ENCODE peak calls at places on chromosomes 11 and 22, in five cellular contexts. S is neural progenitor cell, O is HCT116, W is MM.1S, Y is SK-N-SH. I is an unnamed sample.

GRCh38 chr11:2096001-2096918 is 42.9 kb downstream of the IGF2 start:
- DNase-seq in S (no peak), O (no peak), W (no peak), Y (no peak), I (peak; percentile 56)

GRCh38 chr22:50035976-50036375 is 22.1 kb downstream of the TTLL8 start:
- DNase-seq in S (no peak), O (no peak), W (no peak), Y (peak; percentile 13), I (no peak)

GRCh38 chr11:112050721-112051120 is 23.1 kb downstream of the PIH1D2 start:
- DNase-seq in S (no peak), O (no peak), W (peak; percentile 14), Y (no peak), I (no peak)

GRCh38 chr11:34667810-34668582 is 47.1 kb downstream of the EHF start:
- DNase-seq in S (no peak), O (no peak), W (no peak), Y (no peak), I (no peak)

GRCh38 chr11:120517390-120518315 is 6.1 kb downstream of the GRIK4 start:
- DNase-seq in S (no peak), O (no peak), W (no peak), Y (no peak), I (no peak)

GRCh38 chr11:1749020-1749758 is 1.2 kb downstream of the IFITM10 start:
- DNase-seq in S (peak; percentile 65), O (no peak), W (no peak), Y (peak; percentile 85), I (peak; percentile 79)

GRCh38 chr11:9530901-9531625 is 42.4 kb upstream of the WEE1 start:
- DNase-seq in S (no peak), O (no peak), W (no peak), Y (no peak), I (no peak)

GRCh38 chr11:15602779-15603178 is 488.1 kb downstream of the INSC start:
- DNase-seq in S (no peak), O (no peak), W (no peak), Y (no peak), I (no peak)

GRCh38 chr22:42399315-42400271 is 32.6 kb downstream of the NFAM1 start:
- DNase-seq in S (peak; percentile 86), O (no peak), W (peak; percentile 85), Y (peak; percentile 81), I (no peak)

GRCh38 chr22:23847310-23847920 is 8.6 kb upstream of the DERL3 start:
- DNase-seq in S (no peak), O (no peak), W (no peak), Y (no peak), I (no peak)

GRCh38 chr22:23850136-23850611 is 7.5 kb upstream of the SLC2A11 start:
- DNase-seq in S (no peak), O (no peak), W (peak; percentile 3), Y (no peak), I (no peak)

GRCh38 chr22:23845661-23846469 is 7.1 kb upstream of the DERL3 start:
- DNase-seq in S (no peak), O (no peak), W (no peak), Y (peak; percentile 46), I (no peak)

GRCh38 chr22:23847991-23848864 is 9.4 kb upstream of the DERL3 start:
- DNase-seq in S (peak; percentile 73), O (no peak), W (peak; percentile 83), Y (no peak), I (no peak)

GRCh38 chr22:23849009-23850006 is 8.4 kb upstream of the SLC2A11 start:
- DNase-seq in S (peak; percentile 93), O (peak; percentile 41), W (peak; percentile 81), Y (peak; percentile 92), I (peak; percentile 86)
- H3K9ac ChIP-seq in S (no peak overlapping the region), O (peak overlapping the region; percentile 20), W (no peak overlapping the region), Y (no peak overlapping the region), I (no peak overlapping the region)

DNA sequence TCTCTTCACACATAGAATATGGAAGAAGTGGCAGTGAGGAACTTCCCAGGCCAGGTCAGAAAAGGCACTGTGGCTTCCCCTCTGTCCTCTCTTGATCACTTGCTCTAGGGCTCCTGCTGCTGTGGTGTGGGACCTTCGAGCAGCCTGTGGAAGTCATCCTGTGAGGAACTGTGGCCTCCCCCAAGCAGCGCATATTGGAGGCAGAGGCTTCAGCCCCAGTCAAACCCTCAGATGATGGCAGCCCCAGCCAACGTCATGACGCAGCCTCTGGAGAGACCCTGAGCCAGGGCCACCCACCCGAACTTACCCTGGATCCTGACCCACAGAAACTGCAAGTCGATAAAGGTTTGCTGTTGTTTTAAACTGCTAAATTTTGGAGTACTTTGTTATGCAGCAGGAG is 444.9 kb downstream of the TBC1D22A start:
- DNase-seq in S (no peak), O (no peak), W (no peak), Y (no peak), I (no peak)
- H3K9me3 ChIP-seq in S (no peaks in the 10 kb centered on the region), O (no peaks in the 10 kb centered on the region), W (no peaks in the 10 kb centered on the region), Y (no peaks in the 10 kb centered on the region), I (no peaks in the 10 kb centered on the region)

GRCh38 chr11:11843233-11843632 is 1.5 kb downstream of the USP47 start:
- DNase-seq in S (peak; percentile 11), O (no peak), W (no peak), Y (no peak), I (peak; percentile 91)
- TF ChIP-seq EZH2phosphoT487 in S (no peak), O (no peak), W (no peak), Y (no peak), I (no peak)

GRCh38 chr11:19723572-19724342 is 11.1 kb downstream of the NAV2 start:
- DNase-seq in S (no peak), O (peak; percentile 36), W (no peak), Y (peak; percentile 85), I (peak; percentile 70)
- H3K9ac ChIP-seq in S (no peak overlapping the region), O (peak overlapping the region; percentile 1), W (no peak overlapping the region), Y (no peak overlapping the region), I (peak overlapping the region; percentile 22)

GRCh38 chr11:102633385-102634026 is 8.4 kb upstream of the MMP20 start:
- DNase-seq in S (no peak), O (no peak), W (no peak), Y (no peak), I (no peak)

GRCh38 chr11:102639656-102640055 is 14.5 kb upstream of the MMP20 start:
- DNase-seq in S (no peak), O (no peak), W (no peak), Y (no peak), I (no peak)

GRCh38 chr11:102632026-102632425 is 6.9 kb upstream of the MMP20 start:
- DNase-seq in S (no peak), O (no peak), W (no peak), Y (no peak), I (no peak)

GRCh38 chr11:102640946-102641345 is 15.8 kb upstream of the MMP20 start:
- DNase-seq in S (peak; percentile 45), O (no peak), W (no peak), Y (no peak), I (no peak)

DNA sequence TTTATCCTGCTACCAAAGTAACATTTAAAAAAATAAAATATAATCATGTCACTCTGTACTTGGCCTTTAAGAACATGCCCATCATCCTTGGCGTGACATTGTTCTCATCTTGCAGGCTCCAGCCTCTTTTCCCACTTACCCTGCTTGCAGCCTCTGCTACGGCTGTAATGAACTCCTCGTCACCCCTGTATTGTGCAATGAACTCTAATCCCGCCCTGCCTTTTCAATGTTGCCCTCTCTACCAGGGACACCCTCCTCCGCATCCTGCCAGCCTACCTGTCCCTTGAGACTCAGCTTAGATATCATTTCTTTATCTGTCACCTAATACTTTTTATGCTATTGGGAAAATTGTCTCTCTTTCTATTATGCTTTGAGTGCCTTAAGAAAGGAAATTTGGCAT is 12.6 kb upstream of the MMP20 start:
- DNase-seq in S (no peak), O (no peak), W (no peak), Y (no peak), I (no peak)
- H3K9me3 ChIP-seq in S (no peaks in the 10 kb centered on the region), O (no peaks in the 10 kb centered on the region), W (no peaks in the 10 kb centered on the region), Y (no peaks in the 10 kb centered on the region), I (no peaks in the 10 kb centered on the region)

DNA sequence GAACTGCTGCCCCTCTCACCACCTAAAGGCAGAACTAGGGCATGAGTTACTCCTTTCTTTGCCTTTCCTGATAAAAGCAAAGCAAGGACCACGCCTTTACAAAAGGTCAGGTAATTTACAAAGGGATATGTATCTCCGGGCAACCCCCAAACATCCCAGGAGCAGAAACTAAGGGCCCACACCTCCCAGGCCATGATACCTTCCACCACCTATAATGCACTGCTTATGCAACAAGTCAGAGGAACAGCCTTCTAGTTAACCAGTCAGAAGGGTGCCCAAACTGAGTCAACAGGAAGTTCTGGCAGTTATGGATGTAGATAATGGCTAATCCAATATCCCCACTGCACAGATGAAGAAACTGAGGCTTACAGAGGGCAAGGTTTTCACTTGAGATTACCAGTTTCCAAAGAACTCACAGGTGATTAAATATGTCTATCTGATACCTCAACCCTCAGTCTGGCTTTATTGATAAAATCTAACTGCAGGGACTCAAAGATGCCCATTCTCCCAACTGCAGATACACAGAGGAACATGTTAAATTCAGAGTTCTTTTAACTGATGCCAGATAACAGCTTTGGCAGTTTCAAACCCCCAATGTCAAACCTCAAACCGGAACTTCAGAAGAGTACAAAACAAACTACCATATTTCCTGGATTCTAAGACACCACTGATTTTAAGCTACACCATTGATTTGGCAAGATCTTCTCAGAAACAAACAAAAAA is 16.8 kb upstream of the CASTOR1 start:
- DNase-seq in S (no peak), O (no peak), W (peak; percentile 59), Y (no peak), I (peak; percentile 30)
- TF ChIP-seq EZH2phosphoT487 in S (no peak), O (no peak), W (no peak), Y (no peak), I (no peak)

GRCh38 chr11:7089328-7090251 is 792 bp downstream of the RBMXL2 start:
- DNase-seq in S (no peak), O (no peak), W (no peak), Y (peak; percentile 11), I (no peak)
- H3K9ac ChIP-seq in S (no peak overlapping the region), O (no peak overlapping the region), W (no peak overlapping the region), Y (no peak overlapping the region), I (no peak overlapping the region)

I was measured in GM23248.